ENCODE peak calls at places on chromosomes 1 and 21, in nine cellular contexts. J is hepatocyte; N is tibial artery; G is CD4-positive, alpha-beta memory T cell; Y is GM12878; B is aorta; E is breast epithelium; L is GM23248; D is thyroid gland. R is an unnamed sample.

GRCh38 chr1:23098463-23099170 is 70.0 kb downstream of the LUZP1 start:
- DNase-seq in D (peak; percentile 61), L (peak; percentile 86), G (peak; percentile 65), J (peak; percentile 83), Y (no peak), E (no peak), B (no peak), N (peak; percentile 49), R (peak; percentile 81)

GRCh38 chr1:213519098-213519497 is 468.1 kb downstream of the RPS6KC1 start:
- DNase-seq in E (no peak), J (peak; percentile 18), D (no peak), Y (no peak), B (no peak), L (no peak), N (no peak), G (no peak), R (no peak)

GRCh38 chr1:230094746-230095145 is 27.7 kb downstream of the GALNT2 start:
- DNase-seq in G (no peak), E (no peak), D (no peak), J (no peak), Y (no peak), B (no peak), N (no peak), L (no peak), R (no peak)

GRCh38 chr1:239056940-239057339 is 329.4 kb upstream of the CHRM3 start:
- DNase-seq in D (no peak), G (no peak), Y (no peak), B (no peak), E (no peak), L (no peak), J (no peak), N (no peak), R (no peak)

GRCh38 chr21:39938086-39938611 is 70.9 kb downstream of the PCP4 start:
- DNase-seq in E (no peak), L (no peak), J (no peak), D (peak; percentile 19), G (no peak), Y (no peak), B (no peak), N (no peak), R (no peak)

GRCh38 chr1:206030714-206031113 is 7.0 kb upstream of the CTSE start:
- DNase-seq in Y (peak; percentile 66), N (peak; percentile 42), G (peak; percentile 65), E (no peak), J (peak; percentile 91), L (peak; percentile 82), B (peak; percentile 71), D (peak; percentile 77), R (peak; percentile 86)

GRCh38 chr1:21338568-21339401 is 48.5 kb upstream of the ECE1 start:
- DNase-seq in J (peak; percentile 83), D (no peak), Y (no peak), L (peak; percentile 36), B (peak; percentile 79), N (peak; percentile 89), E (peak; percentile 81), G (no peak), R (peak; percentile 81)

GRCh38 chr1:167708940-167709389 is 12.8 kb upstream of the MPZL1 start:
- DNase-seq in L (no peak), B (no peak), E (no peak), D (no peak), N (no peak), Y (peak; percentile 63), J (no peak), G (no peak), R (no peak)

GRCh38 chr1:232891656-232892317 is 58.6 kb upstream of the NTPCR start:
- DNase-seq in L (peak; percentile 47), G (no peak), Y (no peak), J (no peak), D (no peak), N (no peak), E (no peak), B (no peak), R (no peak)

GRCh38 chr1:233140974-233141373 is 154.6 kb downstream of the PCNX2 start:
- DNase-seq in B (no peak), N (no peak), Y (no peak), E (no peak), D (no peak), J (no peak), L (no peak), G (no peak), R (no peak)

GRCh38 chr1:100455478-100456072 is 82.4 kb upstream of the GPR88 start:
- DNase-seq in E (no peak), L (peak; percentile 50), N (no peak), Y (no peak), D (no peak), B (no peak), G (no peak), J (peak; percentile 19), R (no peak)

GRCh38 chr1:3018051-3018471 is 3.2 kb upstream of the ACTRT2 start:
- DNase-seq in G (no peak), J (no peak), B (peak; percentile 39), D (no peak), Y (no peak), E (peak; percentile 28), L (no peak), N (peak; percentile 17), R (no peak)

GRCh38 chr1:245334827-245335490 is 180.2 kb downstream of the KIF26B start:
- DNase-seq in D (no peak), E (no peak), Y (no peak), B (no peak), J (no peak), N (no peak), G (no peak), L (no peak), R (no peak)

GRCh38 chr1:58584082-58584895 is 7.2 kb upstream of the TACSTD2 start:
- DNase-seq in D (peak; percentile 72), G (no peak), B (peak; percentile 89), L (peak; percentile 96), N (peak; percentile 84), E (no peak), Y (no peak), J (peak; percentile 66), R (no peak)

GRCh38 chr1:36585760-36586072 is 103.0 kb upstream of the CSF3R start:
- DNase-seq in D (no peak), Y (no peak), N (no peak), L (no peak), J (no peak), G (no peak), B (no peak), E (no peak), R (no peak)
- H3K27ac ChIP-seq in D (no peak overlapping the region), Y (no peak overlapping the region), N (no peak overlapping the region), L (no peak overlapping the region), J (no peak overlapping the region), G (no peak overlapping the region), B (no peak overlapping the region), E (no peak overlapping the region), R (no peak overlapping the region)

DNA sequence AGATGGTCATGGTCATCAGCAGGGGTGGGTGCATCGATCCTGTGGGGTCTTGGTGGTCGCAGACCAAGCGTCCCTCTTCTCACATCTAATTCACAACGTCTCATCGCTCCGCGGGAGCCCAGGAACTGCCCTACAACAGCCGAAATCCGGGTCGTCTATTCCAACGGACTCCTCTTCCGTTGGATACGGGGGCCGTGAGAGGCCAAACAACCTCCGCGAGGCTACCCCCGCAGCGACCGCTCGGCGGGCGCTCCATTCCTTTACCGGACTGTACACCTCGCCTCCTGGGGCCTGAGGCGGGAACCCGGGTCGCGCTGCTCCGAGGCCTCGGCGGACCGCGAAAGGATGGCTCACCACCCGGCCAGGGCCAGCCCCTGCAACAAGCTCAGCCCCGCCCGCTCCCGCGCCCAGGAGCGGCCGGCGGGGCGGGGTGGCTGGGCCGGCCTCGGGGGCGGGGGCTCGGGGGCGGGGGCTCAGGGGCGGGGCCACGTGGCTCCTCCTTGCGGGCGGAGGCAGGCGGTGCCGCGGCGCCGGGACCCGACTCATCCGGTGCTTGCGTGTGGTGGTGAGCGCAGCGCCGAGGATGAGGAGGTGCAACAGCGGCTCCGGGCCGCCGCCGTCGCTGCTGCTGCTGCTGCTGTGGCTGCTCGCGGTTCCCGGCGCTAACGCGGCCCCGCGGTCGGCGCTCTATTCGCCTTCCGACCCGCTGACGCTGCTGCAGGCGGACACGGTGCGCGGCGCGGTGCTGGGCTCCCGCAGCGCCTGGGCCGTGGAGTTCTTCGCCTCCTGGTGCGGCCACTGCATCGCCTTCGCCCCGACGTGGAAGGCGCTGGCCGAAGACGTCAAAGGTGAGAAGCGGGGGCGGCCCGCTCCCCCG is at the start of gene QSOX1:
- DNase-seq in N (peak; percentile 87), B (peak; percentile 93), D (peak; percentile 83), L (peak; percentile 97), Y (peak; percentile 19), G (peak; percentile 91), J (peak; percentile 95), E (peak; percentile 86), R (peak; percentile 86)
- H3K4me1 ChIP-seq in N (peaks cover 20% of the 10 kb centered on the region), B (peaks cover 4% of the 10 kb centered on the region), D (no peaks in the 10 kb centered on the region), L (peaks cover 52% of the 10 kb centered on the region), Y (peaks cover 13% of the 10 kb centered on the region), G (peaks cover 27% of the 10 kb centered on the region), J (peaks cover 41% of the 10 kb centered on the region), E (peaks cover 12% of the 10 kb centered on the region), R (peaks cover 12% of the 10 kb centered on the region)

GRCh38 chr1:53963472-53963871 is 17.3 kb downstream of the LRRC42 start:
- DNase-seq in G (no peak), N (no peak), Y (no peak), J (no peak), E (no peak), B (no peak), L (no peak), D (no peak), R (no peak)

GRCh38 chr1:53967409-53968124 is 21.4 kb downstream of the LRRC42 start:
- DNase-seq in L (no peak), E (no peak), Y (no peak), J (no peak), G (no peak), D (no peak), B (no peak), N (no peak), R (no peak)

GRCh38 chr1:53964109-53964508 is 18.0 kb downstream of the LRRC42 start:
- DNase-seq in B (no peak), Y (no peak), L (no peak), D (no peak), G (no peak), J (no peak), E (no peak), N (no peak), R (no peak)

GRCh38 chr1:53968125-53968513 is 22.0 kb downstream of the LRRC42 start:
- DNase-seq in L (no peak), N (no peak), G (no peak), J (no peak), E (no peak), D (no peak), B (no peak), Y (no peak), R (no peak)

DNA sequence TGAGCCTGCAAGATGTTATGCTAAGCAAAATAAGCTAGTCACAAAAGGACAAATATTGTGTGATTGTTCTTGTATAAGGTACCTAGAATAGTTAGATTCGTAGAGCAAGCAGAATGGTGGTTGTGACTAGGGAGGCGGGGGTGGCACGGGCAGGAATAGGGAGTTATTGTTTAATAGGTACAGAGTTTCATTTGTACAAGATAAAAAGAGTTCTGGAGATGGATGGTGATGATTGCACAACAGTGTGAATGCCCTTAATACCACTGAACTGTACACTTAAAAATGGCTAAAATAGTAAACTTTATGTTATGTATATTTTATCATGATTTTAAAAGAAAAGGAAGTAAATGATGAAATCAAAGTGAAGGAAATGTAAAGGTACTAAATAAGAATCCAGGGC is 20.6 kb downstream of the LRRC42 start:
- DNase-seq in L (no peak), Y (no peak), B (no peak), D (no peak), G (no peak), J (no peak), N (no peak), E (no peak), R (no peak)
- H3K36me3 ChIP-seq in L (peaks cover 69% of the 10 kb centered on the region), Y (peaks cover 3% of the 10 kb centered on the region), B (peaks cover 10% of the 10 kb centered on the region), D (peaks cover 37% of the 10 kb centered on the region), G (peaks cover 33% of the 10 kb centered on the region), J (no peaks in the 10 kb centered on the region), N (peaks cover 77% of the 10 kb centered on the region), E (peaks cover 7% of the 10 kb centered on the region), R (peaks cover 8% of the 10 kb centered on the region)

GRCh38 chr1:24925082-24925779 is 4.8 kb downstream of the RUNX3 start:
- DNase-seq in Y (peak; percentile 68), D (no peak), L (no peak), B (no peak), G (peak; percentile 86), E (no peak), N (no peak), J (no peak), R (peak; percentile 40)
- H3K27ac ChIP-seq in Y (peak overlapping the region; percentile 89), D (no peak overlapping the region), L (no peak overlapping the region), B (no peak overlapping the region), G (peak overlapping the region; percentile 98), E (no peak overlapping the region), N (no peak overlapping the region), J (no peak overlapping the region), R (no peak overlapping the region)

R was measured in small intestine.